ENCODE peak calls at places on chromosome 9, in six cellular contexts. J, R, E, W, H and T are unnamed samples.

GRCh38 chr9:26880262-26880661 is 12.3 kb downstream of the CAAP1 start:
- DNase-seq in R (no peak), W (no peak), E (no peak), H (no peak), J (no peak), T (no peak)

GRCh38 chr9:34628656-34629491 is at the start of gene ARID3C:
- DNase-seq in R (no peak), W (no peak), J (no peak), H (no peak), E (peak; percentile 53), T (no peak)

GRCh38 chr9:71509054-71509453 is 259.3 kb downstream of the CEMIP2 start:
- DNase-seq in H (no peak), J (no peak), E (no peak), W (no peak), R (no peak), T (no peak)

GRCh38 chr9:97773723-97774122 is 76.6 kb upstream of the XPA start:
- DNase-seq in J (no peak), W (no peak), H (no peak), E (peak; percentile 25), R (no peak), T (no peak)

GRCh38 chr9:37410969-37411785 is 11.3 kb upstream of the GRHPR start:
- DNase-seq in H (no peak), J (no peak), E (peak; percentile 72), R (peak; percentile 56), W (no peak), T (peak; percentile 52)

GRCh38 chr9:96044401-96044800 is 168.9 kb downstream of the ERCC6L2 start:
- DNase-seq in W (no peak), R (no peak), E (no peak), H (no peak), J (no peak), T (no peak)

GRCh38 chr9:134632329-134632728 is 9.3 kb upstream of the COL5A1 start:
- DNase-seq in E (no peak), W (no peak), J (no peak), H (no peak), R (no peak), T (no peak)

GRCh38 chr9:111399772-111400563 is 69.9 kb upstream of the OR2K2 start:
- DNase-seq in J (no peak), E (peak; percentile 35), W (no peak), R (peak; percentile 54), H (peak; percentile 21), T (no peak)

GRCh38 chr9:8693147-8693921 is 893.8 kb upstream of the DMAC1 start:
- DNase-seq in E (no peak), J (no peak), H (no peak), W (no peak), R (no peak), T (no peak)

GRCh38 chr9:122383992-122384461 is 13.2 kb downstream of the PTGS1 start:
- DNase-seq in W (no peak), H (no peak), R (no peak), E (no peak), J (no peak), T (no peak)

GRCh38 chr9:93911871-93912554 is 43.1 kb downstream of the BARX1 start:
- DNase-seq in J (no peak), H (no peak), E (no peak), W (no peak), R (no peak), T (no peak)

GRCh38 chr9:120855827-120856636 is 13.3 kb upstream of the PSMD5 start:
- DNase-seq in J (no peak), H (no peak), W (no peak), E (no peak), R (no peak), T (no peak)

GRCh38 chr9:124869986-124870560 is 8.1 kb downstream of the ARPC5L start:
- DNase-seq in W (peak; percentile 61), R (peak; percentile 49), E (peak; percentile 85), J (no peak), H (no peak), T (no peak)

GRCh38 chr9:79670269-79670961 is 98.7 kb downstream of the TLE4 start:
- DNase-seq in H (no peak), R (no peak), J (no peak), E (no peak), W (no peak), T (no peak)

GRCh38 chr9:129140397-129141065 is 29.3 kb downstream of the PTPA start:
- DNase-seq in E (peak; percentile 57), W (no peak), R (peak; percentile 56), H (no peak), J (no peak), T (no peak)

GRCh38 chr9:129139233-129139992 is 28.2 kb downstream of the PTPA start:
- DNase-seq in W (peak; percentile 62), E (peak; percentile 92), J (peak; percentile 85), H (peak; percentile 60), R (peak; percentile 77), T (peak; percentile 74)

GRCh38 chr9:129141066-129142041 is 30.1 kb downstream of the PTPA start:
- DNase-seq in E (peak; percentile 60), W (peak; percentile 71), J (no peak), R (no peak), H (no peak), T (no peak)

GRCh38 chr9:129138476-129139232 is 27.4 kb downstream of the PTPA start:
- DNase-seq in E (no peak), R (no peak), W (no peak), H (no peak), J (no peak), T (no peak)

DNA sequence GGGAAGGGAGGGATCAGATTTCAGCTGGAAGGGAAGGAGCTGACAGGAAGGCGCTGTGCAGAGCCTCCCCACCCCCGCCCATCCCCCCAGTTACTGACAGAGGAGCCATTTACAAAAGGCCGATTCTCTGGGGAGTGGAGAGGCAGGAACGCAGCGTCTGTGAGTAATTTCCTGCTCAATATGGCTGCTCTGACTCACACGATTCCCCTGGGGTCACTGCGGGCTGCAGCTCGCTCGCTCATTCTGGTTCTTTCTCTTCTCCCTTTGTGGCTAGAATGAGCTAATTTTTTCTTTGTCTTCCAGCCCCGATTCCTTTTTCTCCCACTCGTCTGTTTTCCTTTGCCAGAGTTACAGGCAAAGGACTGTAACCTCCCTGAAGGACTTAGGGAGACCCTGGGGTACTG is 28.8 kb downstream of the PTPA start:
- DNase-seq in W (peak; percentile 93), E (peak; percentile 94), H (peak; percentile 93), J (peak; percentile 79), R (peak; percentile 94), T (peak; percentile 81)
- TF ChIP-seq POLR2A in W (peak; percentile 68), E (peak; percentile 55), H (peak; percentile 83), J (peak; percentile 45), R (peak; percentile 78), T (peak; percentile 58)

GRCh38 chr9:129949821-129950220 is 93.2 kb downstream of the FNBP1 start:
- DNase-seq in H (no peak), W (no peak), J (no peak), R (no peak), E (no peak), T (no peak)

GRCh38 chr9:129939426-129939825 is 103.6 kb downstream of the FNBP1 start:
- DNase-seq in H (no peak), W (no peak), R (no peak), J (no peak), E (no peak), T (no peak)

GRCh38 chr9:129945314-129945713 is 97.7 kb downstream of the FNBP1 start:
- DNase-seq in R (no peak), E (no peak), W (no peak), H (no peak), J (no peak), T (no peak)

GRCh38 chr9:129946596-129946995 is 96.4 kb downstream of the FNBP1 start:
- DNase-seq in W (no peak), R (no peak), E (no peak), H (no peak), J (no peak), T (no peak)

DNA sequence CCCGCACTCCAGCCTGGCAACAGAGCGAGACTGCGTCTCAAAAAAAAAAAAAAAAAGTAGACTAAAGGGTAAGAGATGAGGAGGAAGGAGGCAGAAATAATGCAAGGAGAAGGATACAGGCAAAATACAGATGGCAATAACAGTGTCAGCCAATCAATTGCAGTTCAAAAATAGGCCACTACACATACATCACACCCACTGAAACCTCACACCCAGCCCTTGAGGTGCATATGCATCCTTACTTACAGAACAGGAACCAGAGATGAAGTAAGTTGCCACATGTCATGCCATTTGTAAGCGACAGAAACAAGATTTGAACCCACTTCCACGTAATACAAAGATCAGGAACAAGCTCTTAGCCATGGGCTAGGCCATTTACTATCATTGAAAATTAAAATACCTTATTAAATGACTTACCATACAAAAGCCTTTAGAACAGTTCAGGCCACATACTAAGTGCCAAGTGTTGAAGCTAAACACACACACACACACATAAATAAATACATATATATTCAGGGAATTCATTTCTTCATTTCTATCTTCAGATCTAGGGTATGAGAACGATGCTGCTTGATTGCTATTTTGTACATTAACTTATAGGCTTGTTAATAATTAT is 98.4 kb downstream of the FNBP1 start:
- DNase-seq in E (no peak), R (no peak), H (no peak), W (no peak), J (no peak), T (no peak)
- TF ChIP-seq TAF1 in E (no peak), R (no peak), H (no peak), W (no peak), J (no peak), T (no peak)

GRCh38 chr9:99595796-99596195 is 225.9 kb upstream of the NR4A3 start:
- DNase-seq in W (no peak), H (no peak), R (no peak), J (peak; percentile 12), E (no peak), T (no peak)
- TF ChIP-seq POLR2A in W (no peak), H (no peak), R (no peak), J (no peak), E (no peak), T (no peak)

GRCh38 chr9:29556317-29556716 is 1983.0 kb upstream of the C9orf72 start:
- DNase-seq in W (no peak), E (no peak), H (no peak), J (no peak), R (no peak), T (no peak)
- TF ChIP-seq TAF1 in W (no peak), E (no peak), H (no peak), J (no peak), R (no peak), T (no peak)

DNA sequence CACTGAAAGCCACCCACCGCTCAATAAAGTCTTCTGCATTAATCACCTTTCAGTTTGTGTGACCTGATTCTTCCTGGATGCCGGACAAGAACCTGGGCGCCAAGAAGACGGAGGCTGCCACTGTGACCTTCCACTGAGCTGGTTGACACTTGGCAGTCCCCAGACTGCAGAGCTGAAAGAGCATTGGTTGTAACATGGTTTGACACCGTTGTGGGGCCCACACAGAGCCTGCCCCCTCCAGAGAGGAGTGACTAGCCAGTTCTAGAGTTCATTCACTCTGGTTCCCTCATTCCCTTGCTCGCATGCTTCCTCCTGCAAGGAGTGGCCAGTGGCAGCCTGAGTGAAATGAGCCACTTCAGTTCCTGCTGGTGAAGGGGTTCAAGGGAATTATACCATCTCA is 86.2 kb upstream of the ANXA1 start:
- DNase-seq in E (no peak), R (no peak), J (no peak), H (no peak), W (no peak), T (no peak)
- TF ChIP-seq POLR2A in E (no peak), R (no peak), J (no peak), H (no peak), W (no peak), T (no peak)

DNA sequence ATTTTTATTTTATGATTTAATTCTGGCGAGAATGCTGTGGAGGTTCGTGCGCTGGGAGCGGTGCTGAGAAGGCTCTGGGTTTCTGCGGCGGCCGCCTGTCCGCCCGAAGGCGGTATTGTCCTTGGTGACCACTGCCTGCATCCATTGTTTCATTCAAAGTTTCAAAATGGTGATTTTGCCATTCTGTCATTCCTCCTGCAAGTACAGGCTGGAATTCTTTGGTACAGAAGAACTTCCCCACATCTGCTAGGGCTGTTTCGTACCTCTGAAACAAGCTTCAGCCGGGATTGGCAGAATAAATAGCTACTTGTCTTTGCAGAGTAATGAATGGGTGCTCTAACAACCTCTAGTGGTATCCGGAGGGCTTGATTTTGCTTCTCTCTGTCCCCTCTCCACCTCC is 112.6 kb upstream of the CACNA1B start:
- DNase-seq in R (no peak), E (no peak), J (no peak), H (no peak), W (no peak), T (no peak)
- TF ChIP-seq TAF1 in R (no peak), E (no peak), J (no peak), H (no peak), W (no peak), T (no peak)